ENCODE peak calls at places on chromosomes 6 and 20, in eight cellular contexts. One of them, this sample, is unnamed.

GRCh38 chr20:3000852-3001523 is 42.4 kb upstream of the GNRH2 start:
- DNase-seq in activated CD4-positive, alpha-beta T cell treated with anti-CD3 and anti-CD28 coated beads, Interleukin-2, amount 50 U/mL, for 1 hour: no peak
- DNase-seq in astrocyte of the cerebellum: no peak
- DNase-seq in amygdala: no peak
- DNase-seq in neural crest cell: no peak
- DNase-seq in activated naive CD4-positive, alpha-beta T cell treated with anti-CD3 and anti-CD28 coated beads, Interleukin-2, amount 10 ng/mL, durations not matched to agents 7 days and 5 days: no peak
- DNase-seq in hypothalamus: no peak
- DNase-seq in Daoy: peak
- DNase-seq in this sample: no peak

GRCh38 chr20:34355427-34355826 is 7.6 kb upstream of the ITCH start:
- DNase-seq in neural crest cell: no peak
- DNase-seq in activated naive CD4-positive, alpha-beta T cell treated with anti-CD3 and anti-CD28 coated beads, Interleukin-2, amount 10 ng/mL, durations not matched to agents 7 days and 5 days: no peak
- DNase-seq in astrocyte of the cerebellum: no peak
- DNase-seq in hypothalamus: no peak
- DNase-seq in Daoy: no peak
- DNase-seq in amygdala: peak
- DNase-seq in activated CD4-positive, alpha-beta T cell treated with anti-CD3 and anti-CD28 coated beads, Interleukin-2, amount 50 U/mL, for 1 hour: no peak
- DNase-seq in this sample: no peak

GRCh38 chr6:52340603-52340880 is 21.4 kb upstream of the PAQR8 start:
- DNase-seq in astrocyte of the cerebellum: no peak
- DNase-seq in Daoy: no peak
- DNase-seq in activated naive CD4-positive, alpha-beta T cell treated with anti-CD3 and anti-CD28 coated beads, Interleukin-2, amount 10 ng/mL, durations not matched to agents 7 days and 5 days: no peak
- DNase-seq in neural crest cell: no peak
- DNase-seq in amygdala: no peak
- DNase-seq in activated CD4-positive, alpha-beta T cell treated with anti-CD3 and anti-CD28 coated beads, Interleukin-2, amount 50 U/mL, for 1 hour: no peak
- DNase-seq in hypothalamus: no peak
- DNase-seq in this sample: peak

GRCh38 chr20:21103582-21104465 is 2.3 kb downstream of the LINC00237 start:
- DNase-seq in Daoy: no peak
- DNase-seq in amygdala: no peak
- DNase-seq in astrocyte of the cerebellum: no peak
- DNase-seq in activated naive CD4-positive, alpha-beta T cell treated with anti-CD3 and anti-CD28 coated beads, Interleukin-2, amount 10 ng/mL, durations not matched to agents 7 days and 5 days: no peak
- DNase-seq in neural crest cell: no peak
- DNase-seq in hypothalamus: no peak
- DNase-seq in activated CD4-positive, alpha-beta T cell treated with anti-CD3 and anti-CD28 coated beads, Interleukin-2, amount 50 U/mL, for 1 hour: no peak
- DNase-seq in this sample: no peak

GRCh38 chr6:156848533-156848932 is 71.4 kb downstream of the ARID1B start:
- DNase-seq in amygdala: no peak
- DNase-seq in Daoy: peak
- DNase-seq in activated CD4-positive, alpha-beta T cell treated with anti-CD3 and anti-CD28 coated beads, Interleukin-2, amount 50 U/mL, for 1 hour: no peak
- DNase-seq in activated naive CD4-positive, alpha-beta T cell treated with anti-CD3 and anti-CD28 coated beads, Interleukin-2, amount 10 ng/mL, durations not matched to agents 7 days and 5 days: no peak
- DNase-seq in astrocyte of the cerebellum: no peak
- DNase-seq in hypothalamus: no peak
- DNase-seq in neural crest cell: no peak
- DNase-seq in this sample: peak

GRCh38 chr6:168784426-168784825 is 343.4 kb downstream of the SMOC2 start:
- DNase-seq in activated naive CD4-positive, alpha-beta T cell treated with anti-CD3 and anti-CD28 coated beads, Interleukin-2, amount 10 ng/mL, durations not matched to agents 7 days and 5 days: no peak
- DNase-seq in amygdala: no peak
- DNase-seq in hypothalamus: no peak
- DNase-seq in Daoy: no peak
- DNase-seq in neural crest cell: no peak
- DNase-seq in astrocyte of the cerebellum: no peak
- DNase-seq in activated CD4-positive, alpha-beta T cell treated with anti-CD3 and anti-CD28 coated beads, Interleukin-2, amount 50 U/mL, for 1 hour: no peak
- DNase-seq in this sample: no peak

GRCh38 chr20:17912916-17913315 is 55.7 kb downstream of the SNX5 start:
- DNase-seq in neural crest cell: no peak
- DNase-seq in hypothalamus: no peak
- DNase-seq in astrocyte of the cerebellum: no peak
- DNase-seq in Daoy: no peak
- DNase-seq in amygdala: no peak
- DNase-seq in activated CD4-positive, alpha-beta T cell treated with anti-CD3 and anti-CD28 coated beads, Interleukin-2, amount 50 U/mL, for 1 hour: no peak
- DNase-seq in activated naive CD4-positive, alpha-beta T cell treated with anti-CD3 and anti-CD28 coated beads, Interleukin-2, amount 10 ng/mL, durations not matched to agents 7 days and 5 days: no peak
- DNase-seq in this sample: no peak

GRCh38 chr20:35699127-35699913 is at the start of the genes NFS1 and ROMO1:
- DNase-seq in hypothalamus: peak
- DNase-seq in activated CD4-positive, alpha-beta T cell treated with anti-CD3 and anti-CD28 coated beads, Interleukin-2, amount 50 U/mL, for 1 hour: peak
- DNase-seq in Daoy: peak
- DNase-seq in astrocyte of the cerebellum: peak
- DNase-seq in neural crest cell: peak
- DNase-seq in activated naive CD4-positive, alpha-beta T cell treated with anti-CD3 and anti-CD28 coated beads, Interleukin-2, amount 10 ng/mL, durations not matched to agents 7 days and 5 days: peak
- DNase-seq in amygdala: peak
- DNase-seq in this sample: peak

GRCh38 chr20:50585678-50586077 is 75.5 kb downstream of the PTPN1 start:
- DNase-seq in neural crest cell: no peak
- DNase-seq in activated CD4-positive, alpha-beta T cell treated with anti-CD3 and anti-CD28 coated beads, Interleukin-2, amount 50 U/mL, for 1 hour: no peak
- DNase-seq in hypothalamus: no peak
- DNase-seq in activated naive CD4-positive, alpha-beta T cell treated with anti-CD3 and anti-CD28 coated beads, Interleukin-2, amount 10 ng/mL, durations not matched to agents 7 days and 5 days: no peak
- DNase-seq in amygdala: no peak
- DNase-seq in astrocyte of the cerebellum: no peak
- DNase-seq in Daoy: no peak
- DNase-seq in this sample: no peak

GRCh38 chr6:158837684-158838625 is 18.8 kb upstream of the EZR start:
- DNase-seq in astrocyte of the cerebellum: no peak
- DNase-seq in amygdala: no peak
- DNase-seq in activated naive CD4-positive, alpha-beta T cell treated with anti-CD3 and anti-CD28 coated beads, Interleukin-2, amount 10 ng/mL, durations not matched to agents 7 days and 5 days: no peak
- DNase-seq in neural crest cell: no peak
- DNase-seq in activated CD4-positive, alpha-beta T cell treated with anti-CD3 and anti-CD28 coated beads, Interleukin-2, amount 50 U/mL, for 1 hour: no peak
- DNase-seq in Daoy: no peak
- DNase-seq in hypothalamus: no peak
- DNase-seq in this sample: no peak

GRCh38 chr6:38773338-38773737 is 58.2 kb downstream of the DNAH8 start:
- DNase-seq in astrocyte of the cerebellum: no peak
- DNase-seq in amygdala: no peak
- DNase-seq in Daoy: peak
- DNase-seq in neural crest cell: no peak
- DNase-seq in hypothalamus: no peak
- DNase-seq in activated naive CD4-positive, alpha-beta T cell treated with anti-CD3 and anti-CD28 coated beads, Interleukin-2, amount 10 ng/mL, durations not matched to agents 7 days and 5 days: peak
- DNase-seq in activated CD4-positive, alpha-beta T cell treated with anti-CD3 and anti-CD28 coated beads, Interleukin-2, amount 50 U/mL, for 1 hour: no peak
- DNase-seq in this sample: no peak

GRCh38 chr6:135655055-135655454 is 157.5 kb upstream of the AHI1 start:
- DNase-seq in hypothalamus: no peak
- DNase-seq in activated naive CD4-positive, alpha-beta T cell treated with anti-CD3 and anti-CD28 coated beads, Interleukin-2, amount 10 ng/mL, durations not matched to agents 7 days and 5 days: no peak
- DNase-seq in neural crest cell: no peak
- DNase-seq in Daoy: no peak
- DNase-seq in amygdala: no peak
- DNase-seq in activated CD4-positive, alpha-beta T cell treated with anti-CD3 and anti-CD28 coated beads, Interleukin-2, amount 50 U/mL, for 1 hour: no peak
- DNase-seq in astrocyte of the cerebellum: no peak
- DNase-seq in this sample: no peak

GRCh38 chr6:142907544-142907943 is 37.4 kb downstream of the HIVEP2 start:
- DNase-seq in astrocyte of the cerebellum: no peak
- DNase-seq in neural crest cell: no peak
- DNase-seq in hypothalamus: no peak
- DNase-seq in activated naive CD4-positive, alpha-beta T cell treated with anti-CD3 and anti-CD28 coated beads, Interleukin-2, amount 10 ng/mL, durations not matched to agents 7 days and 5 days: peak
- DNase-seq in activated CD4-positive, alpha-beta T cell treated with anti-CD3 and anti-CD28 coated beads, Interleukin-2, amount 50 U/mL, for 1 hour: peak
- DNase-seq in Daoy: no peak
- DNase-seq in amygdala: no peak
- DNase-seq in this sample: no peak

GRCh38 chr6:113211185-113211584 is 646.0 kb upstream of the MARCKS start:
- DNase-seq in astrocyte of the cerebellum: no peak
- DNase-seq in Daoy: no peak
- DNase-seq in hypothalamus: no peak
- DNase-seq in neural crest cell: no peak
- DNase-seq in amygdala: no peak
- DNase-seq in activated naive CD4-positive, alpha-beta T cell treated with anti-CD3 and anti-CD28 coated beads, Interleukin-2, amount 10 ng/mL, durations not matched to agents 7 days and 5 days: no peak
- DNase-seq in activated CD4-positive, alpha-beta T cell treated with anti-CD3 and anti-CD28 coated beads, Interleukin-2, amount 50 U/mL, for 1 hour: no peak
- DNase-seq in this sample: no peak

GRCh38 chr6:47407295-47408281 is 70.0 kb upstream of the CD2AP start:
- DNase-seq in activated CD4-positive, alpha-beta T cell treated with anti-CD3 and anti-CD28 coated beads, Interleukin-2, amount 50 U/mL, for 1 hour: no peak
- DNase-seq in neural crest cell: no peak
- DNase-seq in astrocyte of the cerebellum: no peak
- DNase-seq in amygdala: no peak
- DNase-seq in Daoy: no peak
- DNase-seq in activated naive CD4-positive, alpha-beta T cell treated with anti-CD3 and anti-CD28 coated beads, Interleukin-2, amount 10 ng/mL, durations not matched to agents 7 days and 5 days: no peak
- DNase-seq in hypothalamus: no peak
- DNase-seq in this sample: no peak

GRCh38 chr20:1786496-1786895 is 108.7 kb upstream of the SIRPA start:
- DNase-seq in Daoy: no peak
- DNase-seq in hypothalamus: no peak
- DNase-seq in astrocyte of the cerebellum: no peak
- DNase-seq in amygdala: no peak
- DNase-seq in neural crest cell: no peak
- DNase-seq in activated naive CD4-positive, alpha-beta T cell treated with anti-CD3 and anti-CD28 coated beads, Interleukin-2, amount 10 ng/mL, durations not matched to agents 7 days and 5 days: no peak
- DNase-seq in activated CD4-positive, alpha-beta T cell treated with anti-CD3 and anti-CD28 coated beads, Interleukin-2, amount 50 U/mL, for 1 hour: no peak
- DNase-seq in this sample: no peak

GRCh38 chr20:16472045-16472872 is 101.0 kb downstream of the KIF16B start:
- DNase-seq in amygdala: no peak
- DNase-seq in activated CD4-positive, alpha-beta T cell treated with anti-CD3 and anti-CD28 coated beads, Interleukin-2, amount 50 U/mL, for 1 hour: no peak
- DNase-seq in astrocyte of the cerebellum: no peak
- DNase-seq in Daoy: peak
- DNase-seq in hypothalamus: no peak
- DNase-seq in neural crest cell: no peak
- DNase-seq in activated naive CD4-positive, alpha-beta T cell treated with anti-CD3 and anti-CD28 coated beads, Interleukin-2, amount 10 ng/mL, durations not matched to agents 7 days and 5 days: no peak
- DNase-seq in this sample: no peak

GRCh38 chr6:15254074-15254975 is 8.5 kb downstream of the JARID2 start:
- DNase-seq in astrocyte of the cerebellum: no peak
- DNase-seq in amygdala: no peak
- DNase-seq in activated CD4-positive, alpha-beta T cell treated with anti-CD3 and anti-CD28 coated beads, Interleukin-2, amount 50 U/mL, for 1 hour: no peak
- DNase-seq in hypothalamus: no peak
- DNase-seq in Daoy: peak
- DNase-seq in neural crest cell: no peak
- DNase-seq in activated naive CD4-positive, alpha-beta T cell treated with anti-CD3 and anti-CD28 coated beads, Interleukin-2, amount 10 ng/mL, durations not matched to agents 7 days and 5 days: no peak
- DNase-seq in this sample: peak

GRCh38 chr6:4518506-4518905 is 257.7 kb upstream of the CDYL start:
- DNase-seq in Daoy: no peak
- DNase-seq in activated CD4-positive, alpha-beta T cell treated with anti-CD3 and anti-CD28 coated beads, Interleukin-2, amount 50 U/mL, for 1 hour: no peak
- DNase-seq in hypothalamus: no peak
- DNase-seq in activated naive CD4-positive, alpha-beta T cell treated with anti-CD3 and anti-CD28 coated beads, Interleukin-2, amount 10 ng/mL, durations not matched to agents 7 days and 5 days: no peak
- DNase-seq in neural crest cell: no peak
- DNase-seq in amygdala: no peak
- DNase-seq in astrocyte of the cerebellum: no peak
- DNase-seq in this sample: no peak

GRCh38 chr6:118509009-118509617 is 39.0 kb upstream of the PLN start:
- DNase-seq in hypothalamus: no peak
- DNase-seq in activated naive CD4-positive, alpha-beta T cell treated with anti-CD3 and anti-CD28 coated beads, Interleukin-2, amount 10 ng/mL, durations not matched to agents 7 days and 5 days: no peak
- DNase-seq in Daoy: peak
- DNase-seq in neural crest cell: no peak
- DNase-seq in astrocyte of the cerebellum: peak
- DNase-seq in activated CD4-positive, alpha-beta T cell treated with anti-CD3 and anti-CD28 coated beads, Interleukin-2, amount 50 U/mL, for 1 hour: no peak
- DNase-seq in amygdala: no peak
- DNase-seq in this sample: no peak

GRCh38 chr20:37669062-37669772 is 24.6 kb upstream of the CTNNBL1 start:
- DNase-seq in astrocyte of the cerebellum: no peak
- DNase-seq in activated CD4-positive, alpha-beta T cell treated with anti-CD3 and anti-CD28 coated beads, Interleukin-2, amount 50 U/mL, for 1 hour: no peak
- DNase-seq in Daoy: peak
- DNase-seq in amygdala: no peak
- DNase-seq in neural crest cell: no peak
- DNase-seq in activated naive CD4-positive, alpha-beta T cell treated with anti-CD3 and anti-CD28 coated beads, Interleukin-2, amount 10 ng/mL, durations not matched to agents 7 days and 5 days: no peak
- DNase-seq in hypothalamus: no peak
- DNase-seq in this sample: no peak

GRCh38 chr20:34579191-34579661 is 20.7 kb downstream of the MAP1LC3A start:
- DNase-seq in hypothalamus: no peak
- DNase-seq in activated naive CD4-positive, alpha-beta T cell treated with anti-CD3 and anti-CD28 coated beads, Interleukin-2, amount 10 ng/mL, durations not matched to agents 7 days and 5 days: no peak
- DNase-seq in Daoy: peak
- DNase-seq in amygdala: peak
- DNase-seq in activated CD4-positive, alpha-beta T cell treated with anti-CD3 and anti-CD28 coated beads, Interleukin-2, amount 50 U/mL, for 1 hour: no peak
- DNase-seq in astrocyte of the cerebellum: peak
- DNase-seq in neural crest cell: no peak
- DNase-seq in this sample: peak

GRCh38 chr20:46243707-46244628 is 64.3 kb downstream of the CDH22 start:
- DNase-seq in Daoy: peak
- DNase-seq in activated CD4-positive, alpha-beta T cell treated with anti-CD3 and anti-CD28 coated beads, Interleukin-2, amount 50 U/mL, for 1 hour: no peak
- DNase-seq in activated naive CD4-positive, alpha-beta T cell treated with anti-CD3 and anti-CD28 coated beads, Interleukin-2, amount 10 ng/mL, durations not matched to agents 7 days and 5 days: no peak
- DNase-seq in amygdala: no peak
- DNase-seq in astrocyte of the cerebellum: no peak
- DNase-seq in hypothalamus: no peak
- DNase-seq in neural crest cell: no peak
- DNase-seq in this sample: no peak

GRCh38 chr6:84065718-84066290 is 32.2 kb downstream of the MRAP2 start:
- DNase-seq in amygdala: no peak
- DNase-seq in activated CD4-positive, alpha-beta T cell treated with anti-CD3 and anti-CD28 coated beads, Interleukin-2, amount 50 U/mL, for 1 hour: no peak
- DNase-seq in Daoy: peak
- DNase-seq in activated naive CD4-positive, alpha-beta T cell treated with anti-CD3 and anti-CD28 coated beads, Interleukin-2, amount 10 ng/mL, durations not matched to agents 7 days and 5 days: no peak
- DNase-seq in astrocyte of the cerebellum: no peak
- DNase-seq in neural crest cell: no peak
- DNase-seq in hypothalamus: no peak
- DNase-seq in this sample: no peak

GRCh38 chr6:31378062-31378720 is 21.2 kb upstream of the HLA-B start:
- DNase-seq in amygdala: no peak
- DNase-seq in Daoy: no peak
- DNase-seq in neural crest cell: no peak
- DNase-seq in activated naive CD4-positive, alpha-beta T cell treated with anti-CD3 and anti-CD28 coated beads, Interleukin-2, amount 10 ng/mL, durations not matched to agents 7 days and 5 days: no peak
- DNase-seq in astrocyte of the cerebellum: no peak
- DNase-seq in activated CD4-positive, alpha-beta T cell treated with anti-CD3 and anti-CD28 coated beads, Interleukin-2, amount 50 U/mL, for 1 hour: no peak
- DNase-seq in hypothalamus: no peak
- DNase-seq in this sample: no peak

GRCh38 chr6:94323853-94324252 is 904.5 kb upstream of the EPHA7 start:
- DNase-seq in activated naive CD4-positive, alpha-beta T cell treated with anti-CD3 and anti-CD28 coated beads, Interleukin-2, amount 10 ng/mL, durations not matched to agents 7 days and 5 days: no peak
- DNase-seq in activated CD4-positive, alpha-beta T cell treated with anti-CD3 and anti-CD28 coated beads, Interleukin-2, amount 50 U/mL, for 1 hour: no peak
- DNase-seq in neural crest cell: no peak
- DNase-seq in amygdala: no peak
- DNase-seq in astrocyte of the cerebellum: no peak
- DNase-seq in hypothalamus: no peak
- DNase-seq in Daoy: no peak
- DNase-seq in this sample: no peak

GRCh38 chr20:3631534-3631933 is 31.7 kb downstream of the GFRA4 start:
- DNase-seq in amygdala: no peak
- DNase-seq in neural crest cell: no peak
- DNase-seq in activated CD4-positive, alpha-beta T cell treated with anti-CD3 and anti-CD28 coated beads, Interleukin-2, amount 50 U/mL, for 1 hour: no peak
- DNase-seq in hypothalamus: no peak
- DNase-seq in activated naive CD4-positive, alpha-beta T cell treated with anti-CD3 and anti-CD28 coated beads, Interleukin-2, amount 10 ng/mL, durations not matched to agents 7 days and 5 days: no peak
- DNase-seq in Daoy: no peak
- DNase-seq in astrocyte of the cerebellum: no peak
- DNase-seq in this sample: no peak

GRCh38 chr20:19813839-19814238 is 55.8 kb downstream of the RIN2 start:
- DNase-seq in astrocyte of the cerebellum: no peak
- DNase-seq in activated naive CD4-positive, alpha-beta T cell treated with anti-CD3 and anti-CD28 coated beads, Interleukin-2, amount 10 ng/mL, durations not matched to agents 7 days and 5 days: no peak
- DNase-seq in activated CD4-positive, alpha-beta T cell treated with anti-CD3 and anti-CD28 coated beads, Interleukin-2, amount 50 U/mL, for 1 hour: no peak
- DNase-seq in neural crest cell: no peak
- DNase-seq in Daoy: no peak
- DNase-seq in hypothalamus: no peak
- DNase-seq in amygdala: no peak
- DNase-seq in this sample: no peak

This sample was measured in SJSA1.